ENCODE peak calls at places on chromosomes 13 and 19, in seven cellular contexts. S, U, Z, V, W, Y and A are unnamed samples.

GRCh38 chr13:48443442-48444208 is 30.7 kb upstream of the LPAR6 start:
- DNase-seq in Y (no peak), Z (no peak), U (no peak), W (no peak), S (no peak), V (no peak), A (no peak)

GRCh38 chr13:25881946-25882574 is 169.8 kb downstream of the SHISA2 start:
- DNase-seq in W (no peak), S (no peak), Y (no peak), Z (no peak), U (peak; percentile 64), V (no peak), A (peak; percentile 38)

GRCh38 chr19:10683064-10683426 is 18.2 kb upstream of the QTRT1 start:
- DNase-seq in Y (no peak), U (no peak), W (no peak), V (no peak), Z (no peak), S (no peak), A (no peak)

GRCh38 chr19:35317464-35318043 is 11.4 kb upstream of the CD22 start:
- DNase-seq in V (peak; percentile 39), W (no peak), Y (peak; percentile 57), Z (no peak), U (no peak), S (no peak), A (no peak)

GRCh38 chr13:23794267-23795161 is 94.7 kb downstream of the MIPEP start:
- DNase-seq in U (no peak), V (no peak), S (peak; percentile 72), Z (no peak), W (no peak), Y (no peak), A (no peak)

GRCh38 chr13:46176756-46177155 is 5.2 kb downstream of the LCP1 start:
- DNase-seq in S (peak; percentile 79), Z (no peak), Y (no peak), W (no peak), V (no peak), U (no peak), A (no peak)

GRCh38 chr13:62598708-62599107 is 1183.1 kb upstream of the PCDH20 start:
- DNase-seq in Y (no peak), V (no peak), W (no peak), S (no peak), U (no peak), Z (no peak), A (no peak)

GRCh38 chr19:42024622-42025111 is 30.6 kb upstream of the ATP1A3 start:
- DNase-seq in W (no peak), S (no peak), Z (no peak), Y (no peak), V (no peak), U (no peak), A (peak; percentile 13)

GRCh38 chr19:39199025-39199424 is 2.3 kb downstream of the NCCRP1 start:
- DNase-seq in S (no peak), Y (no peak), U (peak; percentile 66), V (peak; percentile 35), Z (no peak), W (no peak), A (no peak)

GRCh38 chr19:35860436-35860817 is 3.7 kb downstream of the KIRREL2 start:
- DNase-seq in V (no peak), W (no peak), S (no peak), U (no peak), Z (no peak), Y (no peak), A (no peak)

GRCh38 chr13:90447735-90448103 is 899.8 kb upstream of the MIR17HG start:
- DNase-seq in W (peak; percentile 1), Z (no peak), V (no peak), S (no peak), Y (no peak), U (no peak), A (no peak)

GRCh38 chr13:93151277-93151676 is 75.3 kb upstream of the GPC6 start:
- DNase-seq in Z (no peak), U (no peak), S (no peak), V (no peak), Y (no peak), W (no peak), A (no peak)

GRCh38 chr13:114005206-114005720 is 31.4 kb upstream of the C13orf46 start:
- DNase-seq in Z (no peak), S (no peak), Y (no peak), U (no peak), W (no peak), V (no peak), A (no peak)

GRCh38 chr19:55907286-55907685 is 24.9 kb downstream of the NLRP13 start:
- DNase-seq in Z (no peak), W (no peak), Y (no peak), S (no peak), U (no peak), V (no peak), A (no peak)
- TF ChIP-seq JUND in Z (no peak), W (no peak), Y (no peak), S (no peak), U (no peak), V (no peak), A (no peak)

GRCh38 chr19:44602071-44602470 is 11.3 kb upstream of the IGSF23 start:
- DNase-seq in Z (no peak), S (no peak), W (no peak), Y (no peak), V (no peak), U (no peak), A (no peak)
- TF ChIP-seq JUND in Z (no peak), S (no peak), W (no peak), Y (no peak), V (no peak), U (no peak), A (no peak)

GRCh38 chr19:18669524-18669817 is 14.0 kb upstream of the CRTC1 start:
- DNase-seq in S (no peak), W (no peak), Y (no peak), V (no peak), Z (no peak), U (no peak), A (no peak)
- TF ChIP-seq JUND in S (no peak), W (no peak), Y (no peak), V (no peak), Z (no peak), U (no peak), A (no peak)

DNA sequence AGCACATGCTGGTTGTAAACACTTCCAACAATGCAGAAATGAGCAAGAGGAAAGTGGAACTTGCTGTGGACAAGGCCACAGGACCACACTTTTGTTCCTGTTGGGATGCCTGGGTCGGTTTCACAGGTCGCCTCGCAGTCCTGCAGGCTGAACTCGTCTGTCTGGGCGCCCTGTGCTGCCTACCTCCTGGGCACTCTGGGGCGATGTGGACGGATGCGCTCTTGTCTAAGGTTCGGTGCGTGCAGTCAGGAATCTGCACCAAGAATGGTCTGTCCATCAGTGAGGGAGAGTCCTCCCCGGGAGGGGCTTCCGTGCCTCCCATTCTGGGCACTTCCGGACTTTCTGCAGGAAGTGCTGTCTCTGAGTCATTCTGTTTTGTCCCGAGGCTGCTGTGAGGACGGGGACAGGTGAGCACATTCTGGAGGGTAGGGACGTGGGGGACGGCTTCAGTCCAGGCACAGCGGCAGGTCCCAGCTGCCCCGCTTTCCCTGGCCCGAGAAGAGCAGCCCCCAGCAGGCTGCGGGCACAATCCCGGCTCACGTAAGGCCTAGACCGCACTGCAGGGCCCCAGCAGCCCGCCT is 24.1 kb upstream of the SLITRK1 start:
- DNase-seq in Z (no peak), S (no peak), W (no peak), U (no peak), Y (no peak), V (no peak), A (no peak)
- TF ChIP-seq JUND in Z (no peak), S (no peak), W (no peak), U (no peak), Y (no peak), V (no peak), A (no peak)

DNA sequence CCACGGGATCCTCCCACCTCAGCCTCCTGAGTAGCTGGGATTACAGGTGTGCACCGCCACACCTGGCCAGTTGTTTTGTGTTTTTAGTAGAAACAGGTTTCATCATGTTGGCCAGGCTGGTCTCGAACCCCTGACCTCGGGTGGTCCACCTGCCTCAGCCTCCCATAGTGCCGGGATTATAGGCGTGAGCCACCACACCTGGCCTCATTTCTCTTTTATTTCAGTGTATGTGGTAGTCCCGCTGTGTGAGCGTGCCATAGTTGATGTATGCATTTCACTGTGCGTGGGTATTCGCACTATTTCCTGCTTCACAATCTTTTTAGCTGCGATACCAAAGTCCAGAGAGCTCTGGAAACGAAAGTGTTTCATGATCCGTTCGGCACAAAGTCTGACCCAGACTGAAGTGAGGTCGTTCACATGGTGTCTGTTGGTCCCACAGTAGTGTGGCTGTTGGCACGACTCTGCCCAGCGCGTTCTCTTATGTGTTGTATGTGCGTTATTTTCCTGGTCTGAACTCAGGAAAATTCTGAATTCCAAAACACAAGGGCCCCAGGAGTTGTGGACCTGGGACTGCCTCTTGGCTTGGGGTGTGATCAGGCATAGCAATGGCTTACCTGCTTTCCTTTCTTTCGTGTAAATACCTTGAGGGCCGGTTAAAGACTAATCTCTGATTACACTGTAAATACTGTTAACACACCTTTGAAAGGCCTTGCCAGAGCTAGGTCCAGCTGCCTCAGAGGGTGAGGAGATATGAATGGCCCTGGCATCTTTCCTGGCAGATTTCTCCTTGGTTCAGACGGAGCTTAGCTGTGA is 8.6 kb downstream of the EPN1 start:
- DNase-seq in Z (no peak), W (no peak), U (no peak), S (no peak), V (peak; percentile 90), Y (no peak), A (no peak)
- TF ChIP-seq JUND in Z (no peak), W (no peak), U (no peak), S (no peak), V (peak; percentile 41), Y (no peak), A (no peak)